ENCODE peak calls at places on chromosomes 1 and 21, in five cellular contexts. K is heart left ventricle, L is tibial artery, D is IMR-90, U is pancreas. S is an unnamed sample.
A peak's percentile ranks its signal among the peaks of the same experiment; 100 is the strongest.

GRCh38 chr21:42706765-42707164 is 53.3 kb downstream of the PDE9A start:
- DNase-seq in K (no peak), L (no peak), D (no peak), U (no peak), S (no peak)

GRCh38 chr1:233945979-233946378 is 41.5 kb downstream of the SLC35F3 start:
- DNase-seq in K (no peak), L (no peak), D (no peak), U (no peak), S (no peak)

GRCh38 chr1:29592731-29593130 is 356.4 kb downstream of the PTPRU start:
- DNase-seq in K (no peak), L (no peak), D (no peak), U (no peak), S (no peak)

GRCh38 chr1:191851799-191852595 is 306.3 kb upstream of the RGS18 start:
- DNase-seq in K (no peak), L (no peak), D (peak; percentile 78), U (no peak), S (no peak)

GRCh38 chr21:46320331-46320801 is 3.3 kb downstream of the C21orf58 start:
- DNase-seq in K (no peak), L (no peak), D (no peak), U (no peak), S (no peak)

GRCh38 chr1:226403522-226404034 is 4.3 kb downstream of the PARP1 start:
- DNase-seq in K (no peak), L (no peak), D (peak; percentile 8), U (no peak), S (no peak)

GRCh38 chr1:161978011-161978790 is 45.5 kb downstream of the OLFML2B start:
- DNase-seq in K (no peak), L (no peak), D (no peak), U (no peak), S (no peak)

GRCh38 chr1:154999651-155000474 is 2.7 kb upstream of the ZBTB7B start:
- DNase-seq in K (peak; percentile 39), L (no peak), D (no peak), U (peak; percentile 64), S (no peak)

GRCh38 chr1:7784492-7785071 is 491 bp downstream of the PER3 start:
- DNase-seq in K (peak; percentile 66), L (peak; percentile 48), D (no peak), U (peak; percentile 62), S (peak; percentile 53)

GRCh38 chr1:204072951-204073836 is at the start of gene SOX13:
- DNase-seq in K (peak; percentile 92), L (peak; percentile 92), D (peak; percentile 85), U (peak; percentile 86), S (peak; percentile 90)

GRCh38 chr1:167685844-167686243 is 35.9 kb upstream of the MPZL1 start:
- DNase-seq in K (no peak), L (no peak), D (no peak), U (no peak), S (no peak)

GRCh38 chr1:36553591-36554417 is 71.1 kb upstream of the CSF3R start:
- DNase-seq in K (peak; percentile 57), L (peak; percentile 22), D (peak; percentile 25), U (peak; percentile 66), S (peak; percentile 52)

GRCh38 chr21:31530918-31531705 is 128.4 kb upstream of the SOD1 start:
- DNase-seq in K (no peak), L (no peak), D (no peak), U (peak; percentile 61), S (no peak)

GRCh38 chr1:94032637-94033036 is 88.3 kb downstream of the ABCA4 start:
- DNase-seq in K (no peak), L (no peak), D (no peak), U (no peak), S (no peak)

GRCh38 chr1:117605164-117605810 is 561 bp upstream of the TENT5C start:
- DNase-seq in K (peak; percentile 45), L (peak; percentile 32), D (no peak), U (peak; percentile 69), S (peak; percentile 24)

GRCh38 chr1:159830737-159831136 is 4.1 kb downstream of the SLAMF8 start:
- DNase-seq in K (no peak), L (no peak), D (no peak), U (no peak), S (no peak)

GRCh38 chr1:243883551-243883950 is 33.5 kb upstream of the AKT3 start:
- DNase-seq in K (no peak), L (no peak), D (peak; percentile 62), U (no peak), S (no peak)

GRCh38 chr1:5858844-5859407 is 133.3 kb downstream of the NPHP4 start:
- DNase-seq in K (no peak), L (no peak), D (no peak), U (no peak), S (no peak)

GRCh38 chr1:99595041-99595440 is 50.9 kb upstream of the PALMD start:
- DNase-seq in K (no peak), L (no peak), D (no peak), U (no peak), S (no peak)

GRCh38 chr1:108079550-108079949 is 114.6 kb upstream of the VAV3 start:
- DNase-seq in K (no peak), L (no peak), D (no peak), U (no peak), S (no peak)

GRCh38 chr1:8423702-8424538 is 106.0 kb downstream of the SLC45A1 start:
- DNase-seq in K (peak; percentile 73), L (peak; percentile 58), D (peak; percentile 65), U (peak; percentile 57), S (peak; percentile 54)

DNA sequence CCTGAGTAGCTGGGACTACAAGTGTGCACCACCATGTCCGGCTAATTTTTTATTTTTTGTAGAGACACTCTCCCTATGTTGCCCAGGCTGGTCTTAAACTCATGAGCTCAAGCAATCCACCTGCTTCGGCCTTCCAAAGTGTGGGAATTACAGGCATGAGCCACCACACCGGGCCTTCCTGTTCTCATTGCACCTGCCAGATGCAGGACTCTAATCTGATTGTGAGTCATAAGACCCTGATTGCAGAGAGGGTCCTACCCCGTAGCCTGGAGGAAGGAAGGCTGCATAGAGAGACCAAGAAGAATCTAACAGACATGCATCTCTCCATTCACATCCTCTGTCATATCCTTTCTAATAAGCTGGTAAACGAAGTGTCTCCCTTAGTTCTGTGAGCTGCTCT is 19.5 kb upstream of the CGN start:
- DNase-seq in K (no peak), L (no peak), D (no peak), U (no peak), S (no peak)
- H3K27ac ChIP-seq in K (no peak overlapping the region), L (no peak overlapping the region), D (no peak overlapping the region), U (no peak overlapping the region), S (no peak overlapping the region)

GRCh38 chr1:21451981-21452411 is 12.1 kb downstream of the NBPF3 start:
- DNase-seq in K (no peak), L (no peak), D (peak; percentile 62), U (no peak), S (no peak)

GRCh38 chr1:21451212-21451611 is 11.3 kb downstream of the NBPF3 start:
- DNase-seq in K (no peak), L (no peak), D (peak; percentile 91), U (no peak), S (no peak)

GRCh38 chr1:21447311-21447710 is 7.4 kb downstream of the NBPF3 start:
- DNase-seq in K (no peak), L (no peak), D (no peak), U (no peak), S (no peak)

DNA sequence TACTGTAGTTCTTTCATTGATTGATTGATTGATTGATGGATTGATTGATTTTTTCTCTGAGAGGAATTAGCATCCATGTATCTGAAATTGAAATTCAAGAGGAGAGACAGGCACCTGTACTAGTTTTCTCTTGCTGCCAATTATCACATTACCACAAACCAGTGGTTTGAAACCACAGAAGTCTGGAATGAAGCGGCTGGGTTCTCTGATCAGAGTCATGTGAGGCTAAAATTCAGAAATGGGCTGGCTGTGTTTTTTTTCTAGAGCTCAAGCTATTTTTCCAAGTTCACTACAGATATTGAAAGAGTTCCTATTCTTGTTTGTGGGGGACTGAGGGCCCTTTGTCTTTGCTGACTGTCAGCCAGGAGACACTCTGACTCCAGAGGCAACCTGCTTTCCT is 10.0 kb downstream of the NBPF3 start:
- DNase-seq in K (no peak), L (no peak), D (peak; percentile 41), U (no peak), S (no peak)
- TF ChIP-seq CTCF in K (no peak), L (no peak), D (no peak), U (no peak), S (no peak)

GRCh38 chr1:208333676-208334075 is 89.5 kb upstream of the PLXNA2 start:
- DNase-seq in K (no peak), L (no peak), D (no peak), U (no peak), S (no peak)

GRCh38 chr1:208336136-208336535 is 92.0 kb upstream of the PLXNA2 start:
- DNase-seq in K (no peak), L (no peak), D (no peak), U (no peak), S (no peak)

GRCh38 chr1:208335386-208335785 is 91.2 kb upstream of the PLXNA2 start:
- DNase-seq in K (no peak), L (no peak), D (no peak), U (no peak), S (no peak)

GRCh38 chr1:208332036-208332773 is 88.0 kb upstream of the PLXNA2 start:
- DNase-seq in K (no peak), L (no peak), D (no peak), U (no peak), S (no peak)

DNA sequence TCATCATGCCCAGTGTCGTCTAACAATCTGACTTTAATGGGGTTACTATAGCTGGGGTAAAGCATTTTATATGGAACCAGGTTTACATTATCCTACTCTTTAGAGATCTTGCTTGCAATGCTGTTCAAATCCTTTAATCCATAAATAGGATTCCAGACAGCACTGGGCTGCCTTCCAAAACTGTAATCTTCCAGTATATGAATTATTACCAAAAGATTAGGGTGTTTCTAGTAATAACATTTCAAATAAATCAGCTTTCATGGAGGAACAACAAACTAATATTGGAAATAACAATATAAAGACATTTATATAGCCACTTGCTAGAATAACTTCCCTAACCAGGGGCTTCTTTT is 88.6 kb upstream of the PLXNA2 start:
- DNase-seq in K (no peak), L (no peak), D (no peak), U (no peak), S (no peak)
- H3K27ac ChIP-seq in K (no peak overlapping the region), L (no peak overlapping the region), D (no peak overlapping the region), U (no peak overlapping the region), S (no peak overlapping the region)

GRCh38 chr21:41160036-41160435 is 7.9 kb upstream of the BACE2 start:
- DNase-seq in K (no peak), L (no peak), D (no peak), U (no peak), S (no peak)

GRCh38 chr21:41164052-41164451 is 3.9 kb upstream of the BACE2 start:
- DNase-seq in K (no peak), L (no peak), D (no peak), U (no peak), S (no peak)

GRCh38 chr21:41163086-41163485 is 4.9 kb upstream of the BACE2 start:
- DNase-seq in K (no peak), L (no peak), D (no peak), U (no peak), S (no peak)

GRCh38 chr21:41161428-41161827 is 6.5 kb upstream of the BACE2 start:
- DNase-seq in K (no peak), L (no peak), D (no peak), U (no peak), S (no peak)

DNA sequence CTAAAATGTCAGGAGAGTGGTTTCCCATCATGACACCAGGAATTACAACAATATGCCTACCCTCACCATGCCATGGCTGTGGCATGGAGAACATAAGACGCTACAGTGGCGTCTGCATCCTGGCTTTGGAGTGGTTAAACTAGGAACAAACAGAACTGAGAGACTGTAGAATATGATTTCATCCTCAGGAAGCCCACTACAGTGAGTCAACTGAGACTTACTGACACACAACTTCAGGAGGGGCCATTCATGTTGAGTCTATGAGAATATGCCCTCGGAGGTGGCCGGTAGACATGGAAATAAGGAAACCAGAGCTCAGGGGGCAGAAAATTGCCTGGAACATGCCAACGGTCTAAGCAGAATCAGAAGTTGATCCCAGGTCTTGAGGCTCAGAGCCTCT is 5.8 kb upstream of the BACE2 start:
- DNase-seq in K (no peak), L (no peak), D (no peak), U (no peak), S (no peak)
- TF ChIP-seq CTCF in K (no peak), L (no peak), D (no peak), U (no peak), S (no peak)

S was measured in heart right ventricle.